ENCODE peak calls at places on chromosome 14, in four cellular contexts. I, T, X and Z are unnamed samples.

GRCh38 chr14:45253754-45254300 is 825 bp upstream of the MIS18BP1 start:
- DNase-seq in I (peak), T (no peak), X (no peak), Z (no peak)

GRCh38 chr14:51479584-51480305 is 172.0 kb upstream of the FRMD6 start:
- DNase-seq in I (no peak), T (no peak), X (peak), Z (no peak)

GRCh38 chr14:29584992-29585391 is 342.7 kb downstream of the PRKD1 start:
- DNase-seq in I (peak), T (no peak), X (peak), Z (no peak)

GRCh38 chr14:103846569-103847438 is 571 bp downstream of the PPP1R13B start:
- DNase-seq in I (peak), T (no peak), X (no peak), Z (no peak)

GRCh38 chr14:102592969-102593840 is 756 bp downstream of the RCOR1 start:
- DNase-seq in I (peak), T (peak), X (peak), Z (no peak)

GRCh38 chr14:20791199-20791996 is 10.3 kb downstream of the RNASE6 start:
- DNase-seq in I (no peak), T (no peak), X (no peak), Z (no peak)

GRCh38 chr14:62329427-62329826 is 567.2 kb downstream of the SNAPC1 start:
- DNase-seq in I (no peak), T (no peak), X (no peak), Z (no peak)

GRCh38 chr14:34713681-34714319 is 593 bp downstream of the CFL2 start:
- DNase-seq in I (peak), T (no peak), X (peak), Z (no peak)

GRCh38 chr14:25953532-25954144 is 644.2 kb downstream of the NOVA1 start:
- DNase-seq in I (no peak), T (no peak), X (peak), Z (no peak)

GRCh38 chr14:52069617-52070431 is 965 bp upstream of the NID2 start:
- DNase-seq in I (no peak), T (no peak), X (peak), Z (no peak)

GRCh38 chr14:67733609-67734008 is 31.9 kb downstream of the RDH12 start:
- DNase-seq in I (no peak), T (no peak), X (no peak), Z (no peak)

GRCh38 chr14:35631071-35631805 is 97.3 kb downstream of the INSM2 start:
- DNase-seq in I (no peak), T (no peak), X (no peak), Z (no peak)

GRCh38 chr14:77027538-77028383 is 747 bp downstream of the IRF2BPL start:
- DNase-seq in I (peak), T (peak), X (peak), Z (no peak)

GRCh38 chr14:35355981-35356839 is 48.3 kb downstream of the NFKBIA start:
- DNase-seq in I (peak), T (no peak), X (peak), Z (no peak)

GRCh38 chr14:61570961-61571299 is 124.4 kb upstream of the HIF1A start:
- DNase-seq in I (no peak), T (no peak), X (no peak), Z (no peak)

GRCh38 chr14:85527458-85527857 is 2.5 kb upstream of the FLRT2 start:
- DNase-seq in I (no peak), T (no peak), X (no peak), Z (no peak)

GRCh38 chr14:96170961-96171592 is 33.6 kb upstream of the BDKRB2 start:
- DNase-seq in I (no peak), T (no peak), X (no peak), Z (no peak)

GRCh38 chr14:74517731-74518130 is 24.2 kb downstream of the ISCA2 start:
- DNase-seq in I (no peak), T (no peak), X (no peak), Z (no peak)

GRCh38 chr14:66017960-66018359 is 468.2 kb upstream of the CCDC196 start:
- DNase-seq in I (no peak), T (no peak), X (no peak), Z (no peak)

GRCh38 chr14:103001226-103001625 is 56.1 kb downstream of the CDC42BPB start:
- DNase-seq in I (no peak), T (no peak), X (no peak), Z (no peak)

GRCh38 chr14:54001189-54001878 is 44.7 kb upstream of the BMP4 start:
- DNase-seq in I (peak), T (no peak), X (no peak), Z (no peak)

GRCh38 chr14:102883028-102883953 is 39.2 kb upstream of the AMN start:
- DNase-seq in I (no peak), T (no peak), X (no peak), Z (no peak)

GRCh38 chr14:78863143-78863542 is 693.0 kb downstream of the NRXN3 start:
- DNase-seq in I (peak), T (no peak), X (peak), Z (no peak)

DNA sequence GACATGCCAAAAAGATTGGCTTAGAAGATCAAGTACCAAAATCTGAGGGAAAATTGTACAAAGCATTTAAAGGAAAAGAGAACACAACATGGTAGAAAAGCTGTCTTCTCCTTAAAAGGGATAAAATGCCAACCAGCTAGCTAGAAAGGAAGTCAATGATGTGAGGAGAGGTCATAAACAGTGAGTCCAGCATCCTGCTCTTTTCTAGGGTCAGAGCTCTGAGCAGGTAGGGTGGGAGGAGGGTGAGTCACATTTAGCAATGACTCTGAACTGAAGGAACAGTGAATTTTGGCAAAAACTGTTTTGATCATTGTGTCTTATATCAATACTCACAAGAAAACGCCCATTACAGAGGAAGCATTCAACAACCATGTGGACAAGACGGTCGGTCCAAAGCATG is 322.3 kb downstream of the DAD1 start:
- DNase-seq in I (no peak), T (no peak), X (no peak), Z (no peak)
- TF ChIP-seq CTCF in I (no peak), T (no peak), X (no peak), Z (no peak)

DNA sequence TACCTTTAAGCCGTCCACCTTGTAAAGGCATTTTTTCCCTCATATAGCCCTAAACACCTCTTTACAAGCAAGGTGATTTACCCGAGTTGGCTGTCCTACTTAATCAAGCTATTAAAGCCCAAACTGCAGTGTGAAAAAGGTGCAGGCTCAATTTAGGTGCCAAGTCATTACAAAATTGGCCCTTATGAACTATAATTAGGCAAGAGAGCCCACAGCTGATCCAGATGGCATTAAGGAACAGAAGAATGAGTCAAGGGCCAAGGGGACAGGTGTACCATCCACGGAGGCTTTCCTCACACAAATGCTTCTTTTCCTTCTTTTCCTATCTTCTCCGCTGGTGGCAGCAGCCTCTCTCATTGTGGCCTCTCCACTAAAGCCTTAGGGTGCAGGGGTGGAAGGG is 90.5 kb downstream of the TTC8 start:
- DNase-seq in I (no peak), T (no peak), X (no peak), Z (no peak)
- TF ChIP-seq CTCF in I (no peak), T (no peak), X (no peak), Z (no peak)

GRCh38 chr14:64910847-64911495 is 3.3 kb upstream of the CHURC1 start:
- DNase-seq in I (peak), T (no peak), X (peak), Z (no peak)
- TF ChIP-seq CTCF in I (peak), T (peak), X (peak), Z (peak)

GRCh38 chr14:63993992-63994391 is 141.2 kb downstream of the SYNE2 start:
- DNase-seq in I (no peak), T (no peak), X (no peak), Z (no peak)
- TF ChIP-seq CTCF in I (no peak), T (no peak), X (peak), Z (peak)

DNA sequence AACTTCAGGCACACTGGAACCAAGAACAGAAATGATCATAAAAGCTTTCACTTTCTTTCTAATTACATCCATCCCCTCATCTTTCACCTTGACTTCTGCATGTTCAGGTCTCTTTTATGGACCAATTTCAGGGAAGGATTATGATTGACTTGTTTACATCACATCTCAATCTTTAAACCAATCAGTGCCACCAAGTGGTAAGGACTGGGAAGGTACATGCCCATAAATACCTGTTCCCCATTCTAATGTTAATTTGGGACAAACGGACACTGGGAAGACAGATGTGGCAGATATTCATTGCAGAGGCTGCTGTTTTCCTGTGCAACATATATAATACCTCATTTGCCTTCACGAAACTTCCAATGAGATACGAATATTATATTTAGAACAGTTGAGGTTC is 978.1 kb downstream of the GALC start:
- DNase-seq in I (no peak), T (no peak), X (no peak), Z (no peak)
- TF ChIP-seq CTCF in I (peak), T (no peak), X (no peak), Z (peak)

DNA sequence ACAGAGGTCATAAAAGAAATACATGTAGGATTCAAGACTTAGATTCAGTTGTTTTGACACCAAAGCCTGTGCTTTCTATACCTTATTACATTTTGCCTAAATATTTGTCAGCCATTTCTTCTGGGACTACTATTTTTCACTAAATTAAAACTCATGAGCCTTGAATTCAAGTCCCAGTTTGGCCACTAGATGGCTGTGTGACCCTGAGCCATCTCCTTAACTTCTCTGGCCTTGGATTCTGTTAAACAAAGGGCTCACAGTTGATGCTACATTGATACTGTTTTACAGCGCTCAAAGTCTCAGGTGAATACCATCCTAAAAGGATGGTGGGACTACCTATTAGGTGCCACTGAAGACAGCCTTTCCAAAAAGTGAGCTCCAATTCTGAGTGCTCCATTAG is 39.6 kb upstream of the CCDC198 start:
- DNase-seq in I (peak), T (no peak), X (peak), Z (no peak)
- TF ChIP-seq CTCF in I (no peak), T (no peak), X (peak), Z (peak)

DNA sequence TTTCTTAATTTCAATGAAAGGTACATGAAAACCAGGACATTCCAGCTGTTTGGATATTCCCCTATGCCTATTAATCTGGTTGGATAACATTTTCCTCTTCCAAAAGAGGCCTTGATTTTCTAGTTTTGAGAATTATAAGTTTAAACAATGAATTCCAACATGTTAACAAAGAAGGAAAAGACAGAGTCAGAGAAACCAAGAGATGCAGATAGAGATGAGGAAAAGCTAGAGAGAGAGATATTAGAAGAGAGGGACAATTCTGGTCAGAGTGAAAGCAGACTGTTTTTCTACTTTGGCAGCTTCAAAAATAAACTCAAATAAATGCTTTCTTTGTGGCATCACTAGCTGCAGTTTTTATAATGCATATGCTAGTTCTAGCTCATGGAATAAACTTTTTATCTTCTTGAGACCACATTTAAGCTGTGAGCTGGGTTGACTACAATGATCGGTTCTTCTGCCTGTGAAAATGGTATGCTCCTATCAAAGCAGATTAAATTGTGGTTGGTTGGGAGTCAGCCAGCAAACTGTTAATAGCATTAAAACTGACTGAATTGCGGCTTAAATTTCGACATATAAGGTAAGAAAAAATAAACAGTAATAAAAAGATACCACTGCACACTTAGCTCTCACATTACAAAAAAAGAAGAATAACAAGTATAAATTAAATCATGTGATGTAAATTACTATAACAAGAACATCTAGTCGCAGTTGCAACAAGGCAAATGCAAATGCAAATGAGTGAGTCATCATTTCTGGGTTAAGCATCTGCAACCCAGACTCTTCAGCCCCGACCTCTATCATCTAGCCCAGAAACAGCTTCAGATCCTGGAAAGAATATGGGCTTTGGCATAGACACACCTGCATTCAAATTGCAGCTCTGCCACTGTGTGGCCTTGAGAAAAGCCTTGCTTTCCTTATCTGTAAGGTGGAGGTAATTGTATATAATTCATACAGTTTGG is 19.7 kb upstream of the DHRS7 start:
- DNase-seq in I (no peak), T (no peak), X (no peak), Z (no peak)
- TF ChIP-seq CTCF in I (no peak), T (peak), X (no peak), Z (no peak)